ENCODE peak calls at places on chromosomes 13 and 19, in four cellular contexts. U, L, W and S are unnamed samples.

GRCh38 chr19:33418871-33419762 is 45.6 kb downstream of the CEBPG start:
- DNase-seq in U (no peak), L (no peak), W (no peak), S (no peak)

GRCh38 chr19:47229674-47230121 is 1.3 kb downstream of the BBC3 start:
- DNase-seq in U (no peak), L (peak; percentile 53), W (no peak), S (no peak)

GRCh38 chr13:46655727-46656180 is 102.8 kb downstream of the LRCH1 start:
- DNase-seq in U (no peak), L (no peak), W (no peak), S (no peak)

GRCh38 chr13:45396548-45397095 is 21.6 kb downstream of the SLC25A30 start:
- DNase-seq in U (no peak), L (no peak), W (no peak), S (no peak)

GRCh38 chr13:29573190-29573589 is 22.3 kb downstream of the SLC7A1 start:
- DNase-seq in U (no peak), L (no peak), W (no peak), S (no peak)

GRCh38 chr19:29404015-29404414 is 121.8 kb upstream of the VSTM2B start:
- DNase-seq in U (no peak), L (no peak), W (no peak), S (no peak)

GRCh38 chr13:83352391-83352790 is 529.9 kb downstream of the SLITRK1 start:
- DNase-seq in U (no peak), L (no peak), W (no peak), S (no peak)

GRCh38 chr19:44512326-44513298 is 12.3 kb upstream of the ZNF180 start:
- DNase-seq in U (no peak), L (peak; percentile 79), W (no peak), S (no peak)

GRCh38 chr19:55161571-55162322 is 4.2 kb upstream of the TNNI3 start:
- DNase-seq in U (no peak), L (no peak), W (no peak), S (no peak)

GRCh38 chr13:113596321-113597200 is 12.0 kb downstream of the TFDP1 start:
- DNase-seq in U (no peak), L (no peak), W (no peak), S (peak; percentile 10)

GRCh38 chr13:31089649-31090048 is 72.1 kb downstream of the HSPH1 start:
- DNase-seq in U (no peak), L (no peak), W (no peak), S (no peak)

GRCh38 chr19:47613165-47614146 is 4.5 kb downstream of the BICRA start:
- DNase-seq in U (no peak), L (no peak), W (no peak), S (no peak)

GRCh38 chr19:19591133-19591825 is 27.2 kb downstream of the PBX4 start:
- DNase-seq in U (peak; percentile 48), L (peak; percentile 58), W (peak; percentile 60), S (no peak)

GRCh38 chr13:114022309-114022669 is 48.4 kb upstream of the C13orf46 start:
- DNase-seq in U (no peak), L (no peak), W (no peak), S (no peak)

GRCh38 chr19:495440-496332 is 600 bp upstream of the MADCAM1 start:
- DNase-seq in U (no peak), L (peak; percentile 86), W (no peak), S (no peak)

GRCh38 chr13:27374126-27374613 is 50.2 kb upstream of the GTF3A start:
- DNase-seq in U (no peak), L (no peak), W (no peak), S (no peak)

GRCh38 chr19:10826236-10826635 is 9.8 kb downstream of the TMED1 start:
- DNase-seq in U (no peak), L (no peak), W (no peak), S (peak; percentile 9)

GRCh38 chr13:87666826-87667225 is 4.3 kb upstream of the SLITRK5 start:
- DNase-seq in U (no peak), L (no peak), W (no peak), S (no peak)

GRCh38 chr19:18488838-18489626 is 32.8 kb downstream of the ELL start:
- DNase-seq in U (no peak), L (peak; percentile 45), W (no peak), S (no peak)

GRCh38 chr13:60584976-60585375 is 188.0 kb downstream of the TDRD3 start:
- DNase-seq in U (no peak), L (no peak), W (no peak), S (no peak)

GRCh38 chr13:26257049-26257448 is 3.1 kb downstream of the CDK8 start:
- DNase-seq in U (no peak), L (no peak), W (no peak), S (no peak)

GRCh38 chr19:49200238-49200862 is 42.8 kb downstream of the TRPM4 start:
- DNase-seq in U (no peak), L (peak; percentile 58), W (no peak), S (no peak)

GRCh38 chr19:1811472-1811894 is 593 bp downstream of the ATP8B3 start:
- DNase-seq in U (peak; percentile 31), L (peak; percentile 81), W (peak; percentile 65), S (peak; percentile 41)

GRCh38 chr19:49771674-49772139 is 4.9 kb downstream of the AP2A1 start:
- DNase-seq in U (no peak), L (no peak), W (no peak), S (no peak)

GRCh38 chr19:2500157-2500556 is 24.2 kb downstream of the GADD45B start:
- DNase-seq in U (no peak), L (no peak), W (no peak), S (no peak)

GRCh38 chr19:19385900-19386339 is 19.6 kb upstream of the GATAD2A start:
- DNase-seq in U (peak; percentile 49), L (no peak), W (peak; percentile 48), S (no peak)

GRCh38 chr13:55410398-55411330 is 1730.1 kb upstream of the PRR20A start:
- DNase-seq in U (no peak), L (no peak), W (no peak), S (no peak)

GRCh38 chr13:83622422-83622784 is 259.9 kb downstream of the SLITRK1 start:
- DNase-seq in U (no peak), L (no peak), W (no peak), S (no peak)

GRCh38 chr13:41648314-41648935 is 191.1 kb downstream of the RGCC start:
- DNase-seq in U (no peak), L (peak; percentile 82), W (no peak), S (no peak)

GRCh38 chr19:392375-392970 is 16.5 kb downstream of the C2CD4C start:
- DNase-seq in U (no peak), L (no peak), W (no peak), S (no peak)

DNA sequence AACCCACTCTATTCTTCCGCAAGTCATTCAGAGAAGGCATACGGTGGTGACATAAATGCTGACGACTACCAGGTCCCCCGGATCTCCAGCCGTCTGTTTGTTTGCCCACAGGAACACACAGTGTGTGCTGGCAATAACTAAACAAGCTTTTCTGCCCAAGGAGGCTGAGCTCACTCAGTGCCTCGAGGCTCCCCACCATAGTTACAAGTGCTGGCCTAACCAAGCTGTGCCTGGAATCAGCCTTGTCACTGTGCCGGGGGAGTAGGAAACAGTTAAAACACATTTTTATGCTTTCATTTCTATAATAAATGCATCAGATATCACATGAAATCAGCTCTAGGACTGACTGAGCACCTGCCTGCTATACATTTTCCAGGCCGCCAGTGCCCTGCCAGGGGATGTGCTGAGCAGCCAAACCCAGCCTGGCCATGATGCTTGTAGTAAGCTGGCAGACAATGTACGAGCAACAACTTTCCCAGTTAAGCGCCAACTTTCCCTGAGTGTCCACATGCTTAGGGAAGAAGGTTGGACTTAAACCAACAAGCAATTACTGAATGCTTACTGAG is 28.1 kb downstream of the BRD4 start:
- DNase-seq in U (no peak), L (peak; percentile 56), W (no peak), S (peak; percentile 40)
- H3K27ac ChIP-seq in U (no peak overlapping the region), L (peak overlapping the region; percentile 81), W (peak overlapping the region; percentile 30), S (peak overlapping the region; percentile 33)

GRCh38 chr19:37959665-37960114 is 52.7 kb downstream of the SIPA1L3 start:
- DNase-seq in U (no peak), L (no peak), W (no peak), S (no peak)
- H3K27ac ChIP-seq in U (no peak overlapping the region), L (no peak overlapping the region), W (no peak overlapping the region), S (no peak overlapping the region)

GRCh38 chr13:74090869-74091605 is 43.2 kb downstream of the KLF12 start:
- DNase-seq in U (no peak), L (no peak), W (no peak), S (no peak)

GRCh38 chr13:74084375-74084902 is 49.8 kb downstream of the KLF12 start:
- DNase-seq in U (no peak), L (no peak), W (no peak), S (no peak)

GRCh38 chr13:74082741-74083160 is 51.5 kb downstream of the KLF12 start:
- DNase-seq in U (no peak), L (no peak), W (no peak), S (no peak)

GRCh38 chr13:74090397-74090796 is 43.8 kb downstream of the KLF12 start:
- DNase-seq in U (no peak), L (no peak), W (no peak), S (no peak)

GRCh38 chr13:74087304-74087703 is 46.9 kb downstream of the KLF12 start:
- DNase-seq in U (no peak), L (no peak), W (no peak), S (no peak)
- H3K27ac ChIP-seq in U (no peak overlapping the region), L (no peak overlapping the region), W (no peak overlapping the region), S (no peak overlapping the region)

GRCh38 chr13:44307844-44308243 is 65.8 kb upstream of the SERP2 start:
- DNase-seq in U (no peak), L (no peak), W (no peak), S (no peak)

GRCh38 chr13:44306401-44307192 is 67.0 kb upstream of the SERP2 start:
- DNase-seq in U (no peak), L (peak; percentile 94), W (no peak), S (peak; percentile 43)

GRCh38 chr13:44307255-44307654 is 66.4 kb upstream of the SERP2 start:
- DNase-seq in U (no peak), L (peak; percentile 27), W (no peak), S (no peak)

GRCh38 chr13:44309771-44310767 is 63.6 kb upstream of the SERP2 start:
- DNase-seq in U (no peak), L (peak; percentile 67), W (no peak), S (peak; percentile 53)

DNA sequence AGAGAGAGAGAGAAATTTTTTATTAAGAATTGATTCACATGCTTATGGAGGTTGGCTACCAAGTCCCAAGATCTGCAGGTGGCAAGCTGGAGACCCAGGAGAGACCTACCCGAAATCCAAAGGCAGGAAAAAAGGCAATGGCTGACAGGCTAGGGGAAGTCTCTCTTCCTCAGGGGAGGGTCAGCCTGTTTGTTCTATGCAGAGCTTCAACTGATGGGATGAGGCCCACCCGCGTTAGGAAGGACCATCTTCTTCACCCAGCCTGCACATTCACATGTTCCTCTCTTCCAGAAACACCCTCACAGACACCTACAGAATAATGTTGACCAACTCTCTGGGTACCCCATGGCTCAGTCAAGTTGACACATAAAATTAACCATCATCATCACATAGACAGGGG is 65.3 kb upstream of the SERP2 start:
- DNase-seq in U (no peak), L (no peak), W (no peak), S (no peak)
- H3K27ac ChIP-seq in U (no peak overlapping the region), L (peak overlapping the region; percentile 97), W (no peak overlapping the region), S (no peak overlapping the region)

GRCh38 chr19:16254851-16255408 is 57.2 kb downstream of the AP1M1 start:
- DNase-seq in U (no peak), L (no peak), W (no peak), S (no peak)

GRCh38 chr19:16260160-16260793 is 62.6 kb downstream of the AP1M1 start:
- DNase-seq in U (no peak), L (no peak), W (no peak), S (no peak)

GRCh38 chr19:16258440-16258903 is 60.8 kb downstream of the AP1M1 start:
- DNase-seq in U (no peak), L (no peak), W (peak; percentile 64), S (peak; percentile 81)

GRCh38 chr19:16259385-16260159 is 61.9 kb downstream of the AP1M1 start:
- DNase-seq in U (no peak), L (no peak), W (no peak), S (no peak)

GRCh38 chr19:16257509-16258002 is 59.8 kb downstream of the AP1M1 start:
- DNase-seq in U (no peak), L (no peak), W (no peak), S (no peak)
- H3K27ac ChIP-seq in U (no peak overlapping the region), L (no peak overlapping the region), W (peak overlapping the region; percentile 3), S (peak overlapping the region; percentile 94)